ENCODE peak calls at places on chromosomes 1 and 21, in four cellular contexts. K is kidney epithelial cell; L is stimulated activated CD4-positive, alpha-beta T cell treated with anti-CD3 and anti-CD28 coated beads, TNF-alpha, amount 100 ng/mL, for 24 hours; D is HCT116. Y is an unnamed sample.

GRCh38 chr21:46585191-46585953 is 19.5 kb downstream of the S100B start:
- DNase-seq in K (no peak), L (no peak), D (no peak), Y (no peak)

GRCh38 chr1:84888753-84889152 is 4.3 kb downstream of the LPAR3 start:
- DNase-seq in K (no peak), L (peak; percentile 5), D (no peak), Y (no peak)

GRCh38 chr1:18394563-18395156 is 86.1 kb upstream of the KLHDC7A start:
- DNase-seq in L (no peak), K (no peak), D (no peak), Y (no peak)

GRCh38 chr1:164765993-164766720 is 207.2 kb downstream of the PBX1 start:
- DNase-seq in D (no peak), K (no peak), L (no peak), Y (no peak)

GRCh38 chr21:45266518-45267389 is 20.9 kb downstream of the POFUT2 start:
- DNase-seq in K (no peak), L (peak; percentile 44), D (no peak), Y (no peak)

GRCh38 chr1:43538969-43539368 is 8.3 kb downstream of the PTPRF start:
- DNase-seq in L (no peak), D (no peak), K (no peak), Y (no peak)

GRCh38 chr1:226816585-226816984 is 53.8 kb upstream of the PSEN2 start:
- DNase-seq in D (peak; percentile 71), L (no peak), K (peak; percentile 90), Y (peak; percentile 84)

GRCh38 chr1:101026394-101026788 is 807 bp upstream of the DPH5 start:
- DNase-seq in K (no peak), D (no peak), L (no peak), Y (no peak)

GRCh38 chr1:24991242-24992037 is 61.4 kb upstream of the RUNX3 start:
- DNase-seq in K (no peak), L (no peak), D (no peak), Y (no peak)

GRCh38 chr1:29397981-29398380 is 161.7 kb downstream of the PTPRU start:
- DNase-seq in D (no peak), L (no peak), K (no peak), Y (no peak)

GRCh38 chr1:25979210-25979609 is 18.7 kb downstream of the PAFAH2 start:
- DNase-seq in K (no peak), D (no peak), L (no peak), Y (no peak)

GRCh38 chr1:117268926-117269378 is 58.2 kb upstream of the VTCN1 start:
- DNase-seq in D (no peak), L (no peak), K (peak; percentile 35), Y (no peak)

GRCh38 chr1:212816567-212817278 is 25.0 kb downstream of the TATDN3 start:
- DNase-seq in D (no peak), K (no peak), L (no peak), Y (no peak)

GRCh38 chr1:180571832-180572636 is 13.3 kb downstream of the OVAAL start:
- DNase-seq in K (no peak), D (peak; percentile 2), L (peak; percentile 46), Y (no peak)

GRCh38 chr1:41048540-41048939 is 27.0 kb upstream of the SLFNL1 start:
- DNase-seq in D (no peak), L (no peak), K (no peak), Y (no peak)

GRCh38 chr1:184387069-184387870 is 441 bp downstream of the C1orf21 start:
- DNase-seq in D (no peak), L (peak; percentile 6), K (no peak), Y (no peak)

GRCh38 chr1:94929351-94929814 is 2.5 kb upstream of the CNN3 start:
- DNase-seq in D (no peak), L (no peak), K (no peak), Y (no peak)

GRCh38 chr1:156025873-156026272 is 5.1 kb upstream of the SSR2 start:
- DNase-seq in K (no peak), L (peak; percentile 31), D (peak; percentile 48), Y (no peak)

GRCh38 chr1:187999973-188000372 is 1171.2 kb downstream of the PLA2G4A start:
- DNase-seq in D (no peak), K (no peak), L (no peak), Y (no peak)

GRCh38 chr1:97996880-97997279 is 76.0 kb upstream of the DPYD start:
- DNase-seq in K (no peak), L (no peak), D (no peak), Y (no peak)

GRCh38 chr1:119549719-119550141 is 42.7 kb downstream of the HSD3B1 start:
- DNase-seq in D (peak; percentile 66), K (peak; percentile 32), L (peak; percentile 5), Y (peak; percentile 33)

GRCh38 chr1:200775850-200776249 is 37.2 kb downstream of the CAMSAP2 start:
- DNase-seq in L (no peak), D (no peak), K (no peak), Y (no peak)